ENCODE peak calls at places on chromosomes 5 and 9, in seven cellular contexts. H is A549, F is ELR, O is caudate nucleus, L is NCI-H2081, P is brain microvascular endothelial cell, G is AML-193. N is an unnamed sample.

GRCh38 chr5:65734921-65735320 is 12.9 kb downstream of the NLN start:
- DNase-seq in H (no peak), F (no peak), O (no peak), L (no peak), P (no peak), G (no peak), N (peak)

GRCh38 chr9:122445155-122445749 is 32.5 kb downstream of the OR1J1 start:
- DNase-seq in H (no peak), F (peak), O (no peak), L (no peak), P (peak), G (no peak), N (peak)

GRCh38 chr5:45042283-45042682 is 233.5 kb downstream of the MRPS30 start:
- DNase-seq in H (no peak), F (no peak), O (no peak), L (no peak), P (no peak), G (no peak), N (no peak)

GRCh38 chr5:88393082-88393481 is 124.4 kb upstream of the TMEM161B start:
- DNase-seq in H (no peak), F (no peak), O (no peak), L (no peak), P (no peak), G (no peak), N (no peak)

GRCh38 chr9:130276955-130277354 is 11.4 kb downstream of the HMCN2 start:
- DNase-seq in H (no peak), F (no peak), O (no peak), L (no peak), P (no peak), G (no peak), N (no peak)

GRCh38 chr9:101365181-101365580 is 19.6 kb downstream of the BAAT start:
- DNase-seq in H (no peak), F (peak), O (no peak), L (no peak), P (no peak), G (no peak), N (no peak)

GRCh38 chr5:159866093-159866492 is 50.2 kb upstream of the ADRA1B start:
- DNase-seq in H (no peak), F (no peak), O (no peak), L (no peak), P (no peak), G (no peak), N (no peak)

GRCh38 chr9:125747765-125748510 is 765 bp downstream of the PBX3 start:
- DNase-seq in H (peak), F (peak), O (peak), L (peak), P (no peak), G (no peak), N (peak)

GRCh38 chr9:137672907-137673791 is 54.3 kb downstream of the EHMT1 start:
- DNase-seq in H (peak), F (peak), O (no peak), L (peak), P (peak), G (peak), N (peak)

GRCh38 chr9:110156902-110157301 is 51.1 kb downstream of the C9orf152 start:
- DNase-seq in H (no peak), F (peak), O (no peak), L (no peak), P (peak), G (peak), N (peak)

GRCh38 chr5:177131352-177131710 is 2.2 kb upstream of the NSD1 start:
- DNase-seq in H (no peak), F (no peak), O (no peak), L (no peak), P (no peak), G (no peak), N (no peak)

GRCh38 chr9:24986331-24986730 is 440.6 kb upstream of the IZUMO3 start:
- DNase-seq in H (no peak), F (no peak), O (no peak), L (no peak), P (no peak), G (no peak), N (no peak)

GRCh38 chr5:54870251-54870650 is 115.1 kb downstream of the ESM1 start:
- DNase-seq in H (no peak), F (no peak), O (no peak), L (no peak), P (no peak), G (no peak), N (no peak)

GRCh38 chr5:159091051-159091450 is 8.7 kb downstream of the EBF1 start:
- DNase-seq in H (no peak), F (no peak), O (no peak), L (peak), P (no peak), G (no peak), N (no peak)

GRCh38 chr5:180100621-180101450 is 29.3 kb upstream of the RNF130 start:
- DNase-seq in H (no peak), F (no peak), O (no peak), L (no peak), P (no peak), G (no peak), N (no peak)

GRCh38 chr5:158209219-158209908 is 350.4 kb upstream of the CLINT1 start:
- DNase-seq in H (no peak), F (no peak), O (no peak), L (no peak), P (no peak), G (no peak), N (no peak)

GRCh38 chr5:174755103-174755502 is 30.7 kb downstream of the MSX2 start:
- DNase-seq in H (peak), F (peak), O (no peak), L (no peak), P (peak), G (no peak), N (no peak)

GRCh38 chr5:26535215-26535614 is 503.2 kb downstream of the CDH9 start:
- DNase-seq in H (no peak), F (no peak), O (no peak), L (no peak), P (no peak), G (no peak), N (no peak)

GRCh38 chr9:71748280-71748743 is 20.0 kb downstream of the CEMIP2 start:
- DNase-seq in H (no peak), F (peak), O (no peak), L (no peak), P (peak), G (peak), N (no peak)

GRCh38 chr5:132300572-132301340 is 6.6 kb downstream of the SLC22A4 start:
- DNase-seq in H (no peak), F (no peak), O (no peak), L (no peak), P (no peak), G (peak), N (peak)

GRCh38 chr9:133634024-133634691 is 2.0 kb upstream of the DBH start:
- DNase-seq in H (no peak), F (no peak), O (no peak), L (peak), P (no peak), G (no peak), N (no peak)

GRCh38 chr5:157308826-157309465 is 43.0 kb downstream of the CYFIP2 start:
- DNase-seq in H (no peak), F (no peak), O (no peak), L (no peak), P (peak), G (no peak), N (peak)

GRCh38 chr9:114743446-114743845 is 61.5 kb upstream of the TEX48 start:
- DNase-seq in H (no peak), F (no peak), O (no peak), L (no peak), P (no peak), G (no peak), N (no peak)

GRCh38 chr5:87877495-87877894 is 391.1 kb downstream of the TMEM161B start:
- DNase-seq in H (no peak), F (no peak), O (no peak), L (no peak), P (no peak), G (no peak), N (no peak)

GRCh38 chr5:138752341-138752950 is 779 bp upstream of the CTNNA1 start:
- DNase-seq in H (peak), F (peak), O (no peak), L (no peak), P (no peak), G (no peak), N (peak)

GRCh38 chr9:98226516-98226915 is 28.9 kb downstream of the TBC1D2 start:
- DNase-seq in H (no peak), F (peak), O (no peak), L (no peak), P (no peak), G (no peak), N (no peak)

GRCh38 chr5:7330141-7330712 is 65.7 kb upstream of the ADCY2 start:
- DNase-seq in H (no peak), F (no peak), O (no peak), L (no peak), P (no peak), G (no peak), N (no peak)

GRCh38 chr5:39194466-39195136 is 24.8 kb downstream of the FYB1 start:
- DNase-seq in H (peak), F (peak), O (no peak), L (no peak), P (peak), G (no peak), N (peak)

GRCh38 chr5:31726952-31727351 is 88.0 kb downstream of the PDZD2 start:
- DNase-seq in H (no peak), F (no peak), O (no peak), L (no peak), P (no peak), G (no peak), N (no peak)